ENCODE peak calls at places on chromosomes 4 and X, in six cellular contexts. G is H1, Q is SK-N-SH, C is K562, W is HepG2, V is GM12878. H is an unnamed sample. For H3K9me3, the result is how much of the 10 kb centered on the place peaks cover.

GRCh38 chrX:97402903-97403302 is 519.2 kb downstream of the RPA4 start:
- DNase-seq in G (no peak), Q (no peak), C (no peak), W (no peak), V (no peak), H (no peak)

GRCh38 chr4:48645225-48645794 is 134.8 kb downstream of the FRYL start:
- DNase-seq in G (no peak), Q (no peak), C (no peak), W (no peak), V (no peak), H (no peak)

GRCh38 chrX:110964761-110965160 is 131.2 kb upstream of the PAK3 start:
- DNase-seq in G (no peak), Q (no peak), C (no peak), W (no peak), V (no peak), H (no peak)

GRCh38 chr4:62930884-62931283 is 1478.4 kb downstream of the TECRL start:
- DNase-seq in G (no peak), Q (no peak), C (no peak), W (no peak), V (no peak), H (no peak)

GRCh38 chr4:74104145-74104544 is 5.2 kb upstream of the CXCL2 start:
- DNase-seq in G (no peak), Q (no peak), C (no peak), W (no peak), V (no peak), H (no peak)

GRCh38 chr4:76445911-76446310 is 10.9 kb downstream of the SHROOM3 start:
- DNase-seq in G (no peak), Q (no peak), C (no peak), W (no peak), V (no peak), H (no peak)

GRCh38 chr4:48450740-48451139 is 32.4 kb upstream of the SLC10A4 start:
- DNase-seq in G (no peak), Q (no peak), C (no peak), W (no peak), V (no peak), H (no peak)

GRCh38 chr4:148270600-148270999 is 171.6 kb downstream of the NR3C2 start:
- DNase-seq in G (no peak), Q (no peak), C (no peak), W (no peak), V (no peak), H (no peak)

GRCh38 chr4:177080388-177080787 is 229.3 kb upstream of the NEIL3 start:
- DNase-seq in G (no peak), Q (no peak), C (no peak), W (no peak), V (no peak), H (no peak)

GRCh38 chr4:39330353-39330752 is 35.8 kb downstream of the RFC1 start:
- DNase-seq in G (no peak), Q (no peak), C (peak), W (peak), V (no peak), H (no peak)

GRCh38 chr4:159042097-159042605 is 60.7 kb upstream of the RAPGEF2 start:
- DNase-seq in G (no peak), Q (peak), C (peak), W (no peak), V (no peak), H (no peak)

GRCh38 chr4:6969826-6970800 is 60.5 kb downstream of the TBC1D14 start:
- DNase-seq in G (no peak), Q (no peak), C (no peak), W (no peak), V (peak), H (no peak)

GRCh38 chr4:33160126-33160525 is 2440.0 kb downstream of the PCDH7 start:
- DNase-seq in G (no peak), Q (no peak), C (peak), W (no peak), V (no peak), H (no peak)

GRCh38 chr4:87322754-87323153 is at the start of gene HSD17B13:
- DNase-seq in G (no peak), Q (no peak), C (no peak), W (no peak), V (no peak), H (no peak)

GRCh38 chr4:22099896-22100295 is 151.3 kb upstream of the KCNIP4 start:
- DNase-seq in G (no peak), Q (no peak), C (no peak), W (no peak), V (no peak), H (no peak)

GRCh38 chr4:118834070-118834469 is 1.9 kb downstream of the SEC24D start:
- DNase-seq in G (no peak), Q (peak), C (no peak), W (no peak), V (no peak), H (no peak)

GRCh38 chrX:101029665-101030064 is 22.2 kb downstream of the TRMT2B start:
- DNase-seq in G (no peak), Q (no peak), C (peak), W (no peak), V (no peak), H (no peak)

GRCh38 chrX:29746326-29746725 is 469.0 kb upstream of the MAGEB2 start:
- DNase-seq in G (no peak), Q (no peak), C (no peak), W (no peak), V (no peak), H (no peak)

GRCh38 chrX:96432647-96433046 is 252.0 kb upstream of the DIAPH2 start:
- DNase-seq in G (no peak), Q (no peak), C (no peak), W (no peak), V (no peak), H (no peak)

GRCh38 chrX:68365356-68365755 is 67.9 kb downstream of the OPHN1 start:
- DNase-seq in G (no peak), Q (no peak), C (no peak), W (no peak), V (no peak), H (no peak)

GRCh38 chrX:127908369-127908768 is 143.8 kb downstream of the ACTRT1 start:
- DNase-seq in G (no peak), Q (no peak), C (no peak), W (no peak), V (no peak), H (no peak)

GRCh38 chr4:106238819-106239420 is 77.1 kb downstream of the TBCK start:
- DNase-seq in G (peak), Q (peak), C (peak), W (peak), V (no peak), H (peak)

GRCh38 chr4:84319124-84319523 is 180.0 kb downstream of the NKX6-1 start:
- DNase-seq in G (no peak), Q (no peak), C (no peak), W (no peak), V (no peak), H (peak)

GRCh38 chrX:9062621-9063020 is 28.7 kb upstream of the FAM9B start:
- DNase-seq in G (no peak), Q (no peak), C (no peak), W (no peak), V (no peak), H (no peak)

DNA sequence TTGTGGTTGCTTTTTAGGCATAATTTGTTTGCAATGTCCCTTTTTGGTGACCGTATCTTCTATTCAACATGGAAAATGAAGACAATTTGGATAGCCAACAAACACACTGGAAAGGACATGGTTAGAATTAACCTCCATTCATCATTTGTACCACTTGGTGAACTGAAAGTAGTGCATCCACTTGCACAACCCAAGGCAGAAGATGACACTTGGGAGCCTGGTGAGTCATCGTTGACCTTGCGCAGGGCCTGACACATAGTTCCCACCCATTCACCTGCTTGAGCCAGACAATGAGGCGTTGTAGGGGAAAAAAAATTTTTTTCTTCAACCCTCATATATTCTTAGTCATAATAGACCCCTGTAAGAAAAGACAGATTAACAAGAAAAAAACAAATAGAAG is 32.4 kb downstream of the EGF start:
- DNase-seq in G (no peak), Q (no peak), C (peak), W (peak), V (no peak), H (peak)
- TF ChIP-seq CHD2 in G (no peak), Q (no peak), C (no peak), W (no peak), V (no peak), H (no peak)

GRCh38 chrX:63855896-63856295 is 70.9 kb upstream of the ARHGEF9 start:
- DNase-seq in G (no peak), Q (no peak), C (no peak), W (no peak), V (no peak), H (no peak)
- H3K9me3 ChIP-seq in G (under half), Q (under half), C (under half), W (under half), V (under half), H (under half)

DNA sequence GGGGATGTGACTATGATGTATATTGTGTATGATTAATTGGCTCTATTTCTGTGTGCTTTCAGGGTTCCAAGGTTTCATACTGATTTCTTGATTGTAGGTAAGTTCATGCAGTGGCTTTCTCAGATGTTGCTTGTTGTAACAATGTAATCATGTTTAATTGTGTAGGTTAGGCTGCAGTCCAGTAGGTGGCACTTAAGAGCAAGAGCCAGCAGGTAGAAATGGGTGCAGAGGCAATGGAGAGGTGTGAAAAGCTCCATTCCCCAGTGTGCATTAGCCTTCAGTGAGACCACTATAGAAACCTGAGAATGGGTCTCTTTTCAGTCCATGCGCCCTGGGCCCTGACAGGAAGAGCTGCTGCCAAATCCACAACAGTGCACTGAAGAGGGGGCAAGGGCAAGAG is 28.2 kb downstream of the DCAF12L2 start:
- DNase-seq in G (no peak), Q (peak), C (no peak), W (no peak), V (no peak), H (peak)
- TF ChIP-seq USF2 in G (no peak), Q (no peak), C (no peak), W (no peak), V (no peak), H (no peak)

DNA sequence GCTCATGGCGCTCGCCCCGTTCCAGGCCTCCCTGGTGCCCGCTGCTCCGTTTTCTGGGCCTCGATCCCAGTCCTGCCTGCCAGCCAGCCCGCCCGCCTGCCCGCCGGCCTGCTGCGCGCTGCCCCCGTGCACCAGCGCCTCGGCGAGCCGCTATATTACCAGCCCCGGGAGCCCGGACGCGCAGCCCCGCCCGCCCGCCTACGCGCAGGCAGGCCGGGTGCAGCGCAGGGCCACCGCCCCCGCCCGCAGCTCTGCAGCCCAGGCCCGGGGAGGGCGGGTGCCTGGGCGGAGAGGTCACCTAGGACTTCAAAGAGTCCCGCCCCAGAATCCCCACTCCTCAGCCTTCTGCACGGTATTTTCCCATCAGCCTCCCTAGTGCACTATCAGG is at the start of gene MAOB:
- DNase-seq in G (no peak), Q (peak), C (peak), W (peak), V (no peak), H (no peak)
- TF ChIP-seq CHD2 in G (no peak), Q (no peak), C (no peak), W (no peak), V (no peak), H (no peak)

DNA sequence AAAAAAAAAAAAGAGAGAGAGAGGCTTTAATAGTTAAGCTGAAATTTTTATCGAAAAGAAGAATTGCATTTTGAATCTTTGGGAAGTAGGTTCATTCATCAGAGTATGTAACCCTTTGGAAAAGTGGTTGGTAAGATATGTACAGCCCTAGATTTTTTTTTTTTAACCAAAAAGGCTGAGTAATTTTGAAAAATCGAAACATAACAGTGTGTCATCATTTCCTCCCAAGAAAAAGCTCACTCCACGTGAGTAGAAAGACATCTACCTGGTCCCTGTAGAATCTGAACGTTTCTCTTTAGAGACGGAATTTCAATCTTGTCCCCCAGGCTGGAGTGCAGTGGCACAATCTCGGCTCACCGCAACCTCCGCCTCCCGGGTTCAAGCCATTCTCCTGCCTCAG is 16.2 kb downstream of the SHOX start:
- DNase-seq in G (no peak), Q (no peak), C (no peak), W (no peak), V (no peak), H (no peak)
- H3K9me3 ChIP-seq in G (under half), Q (under half), C (under half), W (under half), V (under half), H (under half)